ENCODE peak calls at places on chromosome 5, in nine cellular contexts. B is A549, J is aorta, R is GM23248, I is upper lobe of left lung, G is iPS DF 6.9, Q is GM23338, Y is astrocyte, P is body of pancreas. C is an unnamed sample.

GRCh38 chr5:140344683-140345423 is 1.6 kb downstream of the HBEGF start:
- DNase-seq in B (no peak), J (no peak), R (peak; percentile 60), I (no peak), G (no peak), Q (peak; percentile 65), Y (peak; percentile 48), P (peak; percentile 40), C (peak; percentile 53)

GRCh38 chr5:142235050-142235797 is 89.6 kb downstream of the SPRY4 start:
- DNase-seq in B (no peak), J (no peak), R (peak; percentile 37), I (no peak), G (peak; percentile 71), Q (peak; percentile 90), Y (peak; percentile 43), P (no peak), C (peak; percentile 65)

GRCh38 chr5:83632874-83633273 is 87.8 kb downstream of the HAPLN1 start:
- DNase-seq in B (peak; percentile 7), J (no peak), R (peak; percentile 10), I (no peak), G (no peak), Q (no peak), Y (peak; percentile 84), P (no peak), C (peak; percentile 46)

GRCh38 chr5:132265336-132266030 is 8.0 kb downstream of the PDLIM4 start:
- DNase-seq in B (peak; percentile 73), J (peak; percentile 85), R (peak; percentile 97), I (no peak), G (no peak), Q (no peak), Y (peak; percentile 92), P (peak; percentile 50), C (peak; percentile 76)

GRCh38 chr5:175922192-175922885 is 45.8 kb downstream of the THOC3 start:
- DNase-seq in B (peak; percentile 36), J (no peak), R (peak; percentile 90), I (no peak), G (no peak), Q (no peak), Y (peak; percentile 94), P (no peak), C (no peak)

GRCh38 chr5:78544531-78545200 is 103.9 kb downstream of the LHFPL2 start:
- DNase-seq in B (no peak), J (no peak), R (peak; percentile 71), I (no peak), G (no peak), Q (no peak), Y (peak; percentile 95), P (no peak), C (no peak)

GRCh38 chr5:135761746-135762145 is 72.7 kb upstream of the SLC25A48 start:
- DNase-seq in B (no peak), J (no peak), R (no peak), I (no peak), G (no peak), Q (no peak), Y (no peak), P (no peak), C (no peak)

GRCh38 chr5:145062280-145062679 is 772.9 kb downstream of the PRELID2 start:
- DNase-seq in B (no peak), J (no peak), R (peak; percentile 10), I (no peak), G (no peak), Q (no peak), Y (peak; percentile 25), P (no peak), C (no peak)

GRCh38 chr5:6804766-6805165 is 91.5 kb downstream of the TENT4A start:
- DNase-seq in B (no peak), J (no peak), R (peak; percentile 63), I (no peak), G (no peak), Q (no peak), Y (peak; percentile 36), P (no peak), C (no peak)

GRCh38 chr5:1796371-1797108 is 3.1 kb downstream of the MRPL36 start:
- DNase-seq in B (no peak), J (peak; percentile 49), R (no peak), I (peak; percentile 17), G (no peak), Q (no peak), Y (no peak), P (no peak), C (no peak)

GRCh38 chr5:17928571-17928970 is 294.3 kb downstream of the TAF11L14 start:
- DNase-seq in B (no peak), J (peak; percentile 78), R (no peak), I (peak; percentile 36), G (no peak), Q (no peak), Y (no peak), P (peak; percentile 59), C (no peak)

GRCh38 chr5:43683884-43684471 is 81.0 kb downstream of the NNT start:
- DNase-seq in B (no peak), J (no peak), R (no peak), I (no peak), G (no peak), Q (no peak), Y (no peak), P (no peak), C (no peak)

GRCh38 chr5:81825237-81825636 is 74.3 kb upstream of the SSBP2 start:
- DNase-seq in B (peak; percentile 19), J (peak; percentile 86), R (peak; percentile 93), I (peak; percentile 51), G (no peak), Q (no peak), Y (peak; percentile 63), P (peak; percentile 57), C (no peak)

GRCh38 chr5:111364992-111365391 is 140.8 kb downstream of the CAMK4 start:
- DNase-seq in B (no peak), J (no peak), R (peak; percentile 45), I (no peak), G (no peak), Q (peak; percentile 61), Y (no peak), P (no peak), C (peak; percentile 14)

GRCh38 chr5:111366388-111366787 is 142.2 kb downstream of the CAMK4 start:
- DNase-seq in B (no peak), J (no peak), R (no peak), I (no peak), G (no peak), Q (no peak), Y (no peak), P (no peak), C (no peak)

GRCh38 chr5:111372799-111373198 is 139.5 kb downstream of the STARD4 start:
- DNase-seq in B (no peak), J (no peak), R (no peak), I (no peak), G (no peak), Q (no peak), Y (no peak), P (no peak), C (no peak)

GRCh38 chr5:111367081-111367480 is 142.9 kb downstream of the CAMK4 start:
- DNase-seq in B (peak; percentile 47), J (no peak), R (no peak), I (no peak), G (no peak), Q (no peak), Y (peak; percentile 57), P (no peak), C (peak; percentile 17)
- H3K4me1 ChIP-seq in B (no peaks in the 10 kb centered on the region), J (no peaks in the 10 kb centered on the region), R (no peaks in the 10 kb centered on the region), I (no peaks in the 10 kb centered on the region), G (no peaks in the 10 kb centered on the region), Q (no peaks in the 10 kb centered on the region), Y (no peaks in the 10 kb centered on the region), P (no peaks in the 10 kb centered on the region), C (peaks cover 3% of the 10 kb centered on the region)

DNA sequence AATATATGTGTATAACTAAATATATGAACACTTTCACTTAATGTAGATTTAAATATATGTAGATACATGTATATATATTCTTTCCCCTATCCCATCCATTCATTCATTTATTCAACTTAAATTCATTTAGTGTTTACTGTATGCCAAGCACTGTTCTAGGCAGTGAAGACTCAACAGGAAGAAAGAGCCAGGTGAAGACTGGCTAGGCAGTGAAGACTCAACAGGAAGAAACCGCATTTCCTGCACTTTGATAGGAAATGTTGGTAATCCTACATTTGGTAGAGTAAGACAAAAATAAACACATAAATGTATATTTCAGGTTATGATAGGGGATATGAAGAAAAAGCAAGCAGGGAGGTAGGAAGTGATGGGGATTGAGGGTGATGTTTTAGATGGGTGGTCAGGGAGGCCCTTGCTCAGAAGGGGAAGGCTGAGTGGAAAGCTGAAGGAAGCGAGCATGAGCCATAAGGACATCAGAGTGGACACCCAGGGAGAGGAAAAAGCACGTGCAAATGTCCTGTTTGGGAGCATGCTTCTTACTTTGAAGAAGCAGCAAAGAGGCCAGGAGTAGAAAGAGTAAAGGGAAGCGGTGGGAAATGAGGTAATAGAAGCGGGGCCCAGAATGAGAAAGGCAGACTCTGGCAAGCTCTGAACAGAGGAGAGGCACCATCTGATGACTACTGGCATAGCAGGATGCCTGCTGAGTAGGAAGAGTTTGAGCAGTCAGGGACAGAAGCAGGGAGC is 227.8 kb upstream of the MAP3K1 start:
- DNase-seq in B (no peak), J (no peak), R (no peak), I (no peak), G (no peak), Q (no peak), Y (no peak), P (no peak), C (no peak)
- H3K4me3 ChIP-seq in B (no peak overlapping the region), J (no peak overlapping the region), R (no peak overlapping the region), I (no peak overlapping the region), G (no peak overlapping the region), Q (no peak overlapping the region), Y (no peak overlapping the region), P (no peak overlapping the region), C (no peak overlapping the region)

GRCh38 chr5:171956870-171957501 is 49.5 kb downstream of the FBXW11 start:
- DNase-seq in B (no peak), J (no peak), R (no peak), I (no peak), G (no peak), Q (no peak), Y (no peak), P (no peak), C (no peak)

GRCh38 chr5:171953860-171954701 is 52.4 kb downstream of the FBXW11 start:
- DNase-seq in B (peak; percentile 33), J (no peak), R (peak; percentile 76), I (no peak), G (no peak), Q (no peak), Y (peak; percentile 90), P (peak; percentile 67), C (no peak)

GRCh38 chr5:171956314-171956713 is 50.1 kb downstream of the FBXW11 start:
- DNase-seq in B (no peak), J (no peak), R (no peak), I (no peak), G (no peak), Q (no peak), Y (no peak), P (no peak), C (no peak)

GRCh38 chr5:171955761-171956160 is 50.7 kb downstream of the FBXW11 start:
- DNase-seq in B (no peak), J (no peak), R (no peak), I (no peak), G (no peak), Q (no peak), Y (no peak), P (no peak), C (no peak)

GRCh38 chr5:171954721-171955120 is 51.7 kb downstream of the FBXW11 start:
- DNase-seq in B (no peak), J (no peak), R (peak; percentile 57), I (no peak), G (no peak), Q (no peak), Y (peak; percentile 84), P (no peak), C (no peak)
- H3K4me1 ChIP-seq in B (peaks cover 63% of the 10 kb centered on the region), J (peaks cover 6% of the 10 kb centered on the region), R (peaks cover 48% of the 10 kb centered on the region), I (peaks cover 53% of the 10 kb centered on the region), G (peaks cover 7% of the 10 kb centered on the region), Q (peaks cover 53% of the 10 kb centered on the region), Y (peaks cover 37% of the 10 kb centered on the region), P (peaks cover 76% of the 10 kb centered on the region), C (peaks cover 38% of the 10 kb centered on the region)

GRCh38 chr5:98110270-98110669 is 663.2 kb upstream of the RGMB start:
- DNase-seq in B (no peak), J (no peak), R (peak; percentile 79), I (no peak), G (no peak), Q (no peak), Y (peak; percentile 93), P (no peak), C (no peak)
- H3K4me3 ChIP-seq in B (no peak overlapping the region), J (no peak overlapping the region), R (peak overlapping the region; percentile 29), I (no peak overlapping the region), G (no peak overlapping the region), Q (no peak overlapping the region), Y (no peak overlapping the region), P (no peak overlapping the region), C (no peak overlapping the region)

C was measured in Caco-2.